ENCODE peak calls at places on chromosomes 1 and 21, in four cellular contexts. D, Q, L and W are unnamed samples.

GRCh38 chr1:76209648-76210047 is 135.1 kb downstream of the ST6GALNAC3 start:
- DNase-seq in D (no peak), Q (no peak), L (no peak), W (no peak)

GRCh38 chr1:62746086-62746808 is 37.7 kb upstream of the ATG4C start:
- DNase-seq in D (no peak), Q (peak; percentile 50), L (peak; percentile 62), W (no peak)

GRCh38 chr1:53361541-53361961 is 33.7 kb upstream of the LRP8 start:
- DNase-seq in D (no peak), Q (no peak), L (no peak), W (no peak)

GRCh38 chr21:37032293-37032692 is 25.8 kb downstream of the RIPPLY3 start:
- DNase-seq in D (no peak), Q (no peak), L (no peak), W (no peak)

GRCh38 chr1:162019006-162019405 is 4.7 kb downstream of the OLFML2B start:
- DNase-seq in D (no peak), Q (no peak), L (no peak), W (no peak)

GRCh38 chr1:119701659-119702058 is 10.1 kb upstream of the PHGDH start:
- DNase-seq in D (no peak), Q (no peak), L (no peak), W (no peak)

GRCh38 chr1:7586031-7586941 is 184.8 kb upstream of the VAMP3 start:
- DNase-seq in D (no peak), Q (no peak), L (no peak), W (no peak)

GRCh38 chr1:25566730-25567341 is 23.4 kb downstream of the LDLRAP1 start:
- DNase-seq in D (no peak), Q (peak; percentile 55), L (no peak), W (peak; percentile 95)

GRCh38 chr1:201356701-201357100 is 20.8 kb downstream of the TNNT2 start:
- DNase-seq in D (no peak), Q (no peak), L (no peak), W (no peak)

GRCh38 chr1:8095584-8095983 is 69.5 kb upstream of the ERRFI1 start:
- DNase-seq in D (no peak), Q (no peak), L (no peak), W (no peak)

GRCh38 chr1:186188004-186188539 is 187.0 kb downstream of the TPR start:
- DNase-seq in D (no peak), Q (peak; percentile 36), L (no peak), W (no peak)

GRCh38 chr21:38290809-38291208 is 34.0 kb downstream of the KCNJ15 start:
- DNase-seq in D (no peak), Q (no peak), L (no peak), W (no peak)

GRCh38 chr1:183087001-183087400 is 63.8 kb downstream of the LAMC1 start:
- DNase-seq in D (no peak), Q (no peak), L (no peak), W (no peak)

GRCh38 chr1:160826546-160826945 is 30.6 kb downstream of the LY9 start:
- DNase-seq in D (peak; percentile 20), Q (no peak), L (no peak), W (no peak)

GRCh38 chr1:199956005-199956404 is 71.5 kb upstream of the NR5A2 start:
- DNase-seq in D (no peak), Q (peak; percentile 37), L (no peak), W (no peak)

GRCh38 chr1:197779921-197780320 is 4.6 kb upstream of the DENND1B start:
- DNase-seq in D (no peak), Q (no peak), L (no peak), W (no peak)

GRCh38 chr1:170630977-170631376 is 33.0 kb upstream of the PRRX1 start:
- DNase-seq in D (no peak), Q (no peak), L (no peak), W (no peak)

GRCh38 chr1:184624051-184624450 is 130.6 kb downstream of the EDEM3 start:
- DNase-seq in D (no peak), Q (no peak), L (no peak), W (peak; percentile 56)

GRCh38 chr1:11804666-11805453 is 904 bp downstream of the MTHFR start:
- DNase-seq in D (peak; percentile 70), Q (peak; percentile 84), L (peak; percentile 22), W (no peak)

GRCh38 chr1:65691962-65692361 is 100.7 kb upstream of the PDE4B start:
- DNase-seq in D (no peak), Q (no peak), L (no peak), W (no peak)

GRCh38 chr1:47661065-47661464 is 223.2 kb downstream of the FOXD2 start:
- DNase-seq in D (no peak), Q (no peak), L (no peak), W (no peak)

GRCh38 chr1:147095691-147096090 is 76.6 kb downstream of the PRKAB2 start:
- DNase-seq in D (no peak), Q (no peak), L (no peak), W (no peak)

GRCh38 chr1:107588321-107588720 is 376.7 kb downstream of the VAV3 start:
- DNase-seq in D (no peak), Q (no peak), L (no peak), W (no peak)

GRCh38 chr1:25676488-25676887 is 59.9 kb downstream of the MAN1C1 start:
- DNase-seq in D (no peak), Q (no peak), L (no peak), W (no peak)

GRCh38 chr1:44045064-44045463 is 13.8 kb upstream of the SLC6A9 start:
- DNase-seq in D (no peak), Q (no peak), L (no peak), W (no peak)

GRCh38 chr1:44049839-44050238 is 18.6 kb upstream of the SLC6A9 start:
- DNase-seq in D (no peak), Q (no peak), L (no peak), W (no peak)

GRCh38 chr1:44048816-44049215 is 17.6 kb upstream of the SLC6A9 start:
- DNase-seq in D (no peak), Q (no peak), L (no peak), W (no peak)

GRCh38 chr1:44044071-44044801 is 13.0 kb upstream of the SLC6A9 start:
- DNase-seq in D (no peak), Q (no peak), L (no peak), W (no peak)

GRCh38 chr1:44047131-44047530 is 15.9 kb upstream of the SLC6A9 start:
- DNase-seq in D (no peak), Q (no peak), L (no peak), W (no peak)
- H3K4me1 ChIP-seq in D (peaks cover 2% of the 10 kb centered on the region), Q (peaks cover 9% of the 10 kb centered on the region), L (no peaks in the 10 kb centered on the region), W (no peaks in the 10 kb centered on the region)

DNA sequence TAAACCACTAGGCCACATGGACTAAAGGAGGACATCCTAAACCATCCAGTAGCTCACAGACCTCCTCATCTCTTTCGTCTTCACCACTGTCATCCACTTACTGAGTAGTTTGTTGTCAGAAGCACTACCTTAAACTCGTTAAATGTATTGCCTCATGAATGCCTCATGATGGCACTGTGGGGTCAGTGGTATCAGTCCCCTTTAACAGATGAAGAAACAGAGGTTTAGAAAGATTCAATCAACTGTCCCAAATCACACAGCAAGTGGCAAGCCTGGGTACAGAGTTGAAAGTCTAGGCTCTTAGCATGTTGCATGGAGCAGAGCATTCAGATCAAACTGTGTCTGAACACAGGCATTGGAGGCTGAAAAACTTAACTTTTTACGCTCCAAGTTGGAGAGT is 183.6 kb upstream of the KIAA0040 start:
- DNase-seq in D (no peak), Q (peak; percentile 23), L (peak; percentile 53), W (no peak)
- TF ChIP-seq CTCF in D (peak; percentile 3), Q (peak; percentile 39), L (peak; percentile 74), W (no peak)

GRCh38 chr1:235864965-235865525 is 1.7 kb downstream of the LYST start:
- DNase-seq in D (no peak), Q (no peak), L (no peak), W (no peak)

GRCh38 chr1:235866913-235867850 is 476 bp upstream of the LYST start:
- DNase-seq in D (peak; percentile 96), Q (peak; percentile 98), L (peak; percentile 97), W (peak; percentile 92)

GRCh38 chr1:235864469-235864868 is 2.2 kb downstream of the LYST start:
- DNase-seq in D (no peak), Q (no peak), L (no peak), W (no peak)

GRCh38 chr1:235866207-235866912 is at the start of gene LYST:
- DNase-seq in D (peak; percentile 47), Q (peak; percentile 74), L (peak; percentile 75), W (peak; percentile 12)

DNA sequence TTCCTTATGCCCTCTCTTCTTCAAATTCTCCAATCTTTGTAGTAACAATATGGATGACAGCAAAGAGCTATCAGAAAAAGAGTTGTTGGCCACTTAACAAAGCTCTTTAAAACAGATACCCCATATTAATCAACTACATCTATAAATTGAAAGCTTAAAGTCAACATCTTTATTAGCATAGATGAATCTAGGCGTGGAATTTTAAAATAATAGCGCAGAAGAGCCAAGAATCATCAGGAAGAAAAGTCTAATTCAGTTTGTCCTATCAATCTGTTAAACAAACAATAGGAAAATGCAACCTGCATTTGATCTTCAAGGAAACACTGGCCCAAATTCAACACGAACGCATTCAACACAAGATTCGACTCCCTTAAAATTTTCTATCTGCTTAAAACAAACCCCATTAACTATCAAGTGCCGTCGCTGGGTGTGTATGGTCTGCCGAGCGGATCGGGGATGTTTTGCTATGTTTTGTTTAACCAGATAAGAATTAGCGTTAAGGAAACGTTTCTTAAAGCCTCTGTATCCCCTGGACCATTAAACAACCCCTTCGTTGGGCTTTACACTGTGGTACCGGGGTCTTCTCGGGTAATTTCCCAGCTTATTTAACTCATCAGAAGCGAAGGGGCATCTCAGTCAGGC is 1.0 kb downstream of the LYST start:
- DNase-seq in D (no peak), Q (no peak), L (no peak), W (no peak)
- H3K27ac ChIP-seq in D (peak overlapping the region; percentile 96), Q (peak overlapping the region; percentile 93), L (peak overlapping the region; percentile 76), W (peak overlapping the region; percentile 94)

GRCh38 chr1:36486088-36486435 is 3.3 kb upstream of the CSF3R start:
- DNase-seq in D (no peak), Q (no peak), L (no peak), W (no peak)
- H3K4me1 ChIP-seq in D (peaks cover 5% of the 10 kb centered on the region), Q (peaks cover 28% of the 10 kb centered on the region), L (no peaks in the 10 kb centered on the region), W (no peaks in the 10 kb centered on the region)

GRCh38 chr1:46369542-46370213 is 24.4 kb upstream of the FAAH start:
- DNase-seq in D (no peak), Q (no peak), L (no peak), W (no peak)

GRCh38 chr1:46367072-46367471 is 26.5 kb downstream of the NSUN4 start:
- DNase-seq in D (no peak), Q (no peak), L (no peak), W (no peak)

GRCh38 chr1:46370214-46370633 is 23.9 kb upstream of the FAAH start:
- DNase-seq in D (no peak), Q (no peak), L (no peak), W (no peak)

GRCh38 chr1:46368781-46369180 is 25.3 kb upstream of the FAAH start:
- DNase-seq in D (no peak), Q (no peak), L (no peak), W (no peak)

DNA sequence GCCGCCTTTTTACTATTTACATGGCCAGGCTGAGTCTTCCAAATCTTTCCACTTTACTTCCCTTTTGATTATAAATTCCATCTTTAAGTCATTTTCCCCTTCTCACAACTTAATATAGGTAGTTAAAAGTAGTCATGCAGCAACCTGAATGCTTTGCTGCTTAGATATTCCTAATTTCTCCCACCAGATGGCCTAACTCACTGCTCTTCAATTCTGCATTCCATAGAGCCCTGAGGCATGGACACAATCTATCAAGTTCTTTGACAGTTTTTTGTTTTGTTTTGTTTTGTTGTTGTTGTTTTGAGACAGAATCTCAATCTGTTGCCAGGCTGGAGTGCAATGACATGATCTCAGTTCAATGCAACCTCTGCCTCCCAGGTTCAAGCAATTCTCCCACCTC is 21.7 kb upstream of the FAAH start:
- DNase-seq in D (no peak), Q (no peak), L (no peak), W (no peak)
- TF ChIP-seq CTCF in D (no peak), Q (no peak), L (no peak), W (no peak)

GRCh38 chr21:33884361-33885157 is 31.0 kb downstream of the ATP5PO start:
- DNase-seq in D (no peak), Q (no peak), L (no peak), W (no peak)
- H3K27ac ChIP-seq in D (no peak overlapping the region), Q (no peak overlapping the region), L (no peak overlapping the region), W (no peak overlapping the region)